ENCODE peak calls at places on chromosomes 3 and 15, in four cellular contexts. C is spleen, U is cardiac muscle cell, A is astrocyte of the spinal cord. E is an unnamed sample.
A peak's percentile ranks its signal among the peaks of the same experiment; 100 is the strongest.

GRCh38 chr3:57815034-57815433 is 58.9 kb downstream of the SLMAP start:
- DNase-seq in C (peak; percentile 87), U (no peak), A (no peak), E (peak; percentile 28)

GRCh38 chr3:11096266-11097135 is 57.8 kb upstream of the HRH1 start:
- DNase-seq in C (no peak), U (peak; percentile 79), A (peak; percentile 96), E (no peak)

GRCh38 chr3:18752273-18752934 is 327.3 kb upstream of the SATB1 start:
- DNase-seq in C (no peak), U (no peak), A (no peak), E (no peak)

GRCh38 chr15:40150163-40150925 is 10.5 kb upstream of the BUB1B start:
- DNase-seq in C (no peak), U (no peak), A (peak; percentile 63), E (no peak)

GRCh38 chr3:192246847-192247520 is 480.4 kb downstream of the FGF12 start:
- DNase-seq in C (no peak), U (no peak), A (no peak), E (no peak)

GRCh38 chr15:23690450-23690852 is 3.3 kb upstream of the NDN start:
- DNase-seq in C (no peak), U (peak; percentile 69), A (peak; percentile 38), E (no peak)

GRCh38 chr3:137121704-137122314 is 164.0 kb downstream of the IL20RB start:
- DNase-seq in C (no peak), U (peak; percentile 63), A (peak; percentile 39), E (no peak)

GRCh38 chr15:90598679-90599078 is 69.0 kb downstream of the CRTC3 start:
- DNase-seq in C (no peak), U (no peak), A (no peak), E (no peak)

GRCh38 chr3:66836363-66837152 is 161.5 kb upstream of the KBTBD8 start:
- DNase-seq in C (no peak), U (no peak), A (peak; percentile 20), E (no peak)

GRCh38 chr15:39272901-39273300 is 308.0 kb upstream of the THBS1 start:
- DNase-seq in C (no peak), U (no peak), A (no peak), E (no peak)

GRCh38 chr15:33500432-33500831 is 189.7 kb downstream of the RYR3 start:
- DNase-seq in C (no peak), U (no peak), A (no peak), E (no peak)

GRCh38 chr3:88725440-88725839 is 382.0 kb upstream of the EPHA3 start:
- DNase-seq in C (no peak), U (no peak), A (no peak), E (no peak)

GRCh38 chr3:59367150-59367549 is 317.3 kb upstream of the CFAP20DC start:
- DNase-seq in C (no peak), U (no peak), A (peak; percentile 74), E (no peak)

GRCh38 chr3:155411500-155412223 is 118.2 kb upstream of the STRIT1 start:
- DNase-seq in C (no peak), U (no peak), A (no peak), E (no peak)

GRCh38 chr3:129315386-129315991 is 36.8 kb downstream of the HMCES start:
- DNase-seq in C (peak; percentile 89), U (peak; percentile 43), A (peak; percentile 33), E (peak; percentile 41)

GRCh38 chr3:177676947-177677587 is 479.8 kb upstream of the TBL1XR1 start:
- DNase-seq in C (no peak), U (no peak), A (peak; percentile 31), E (no peak)
- H3K4me3 ChIP-seq in C (no peak overlapping the region), U (no peak overlapping the region), A (no peak overlapping the region), E (no peak overlapping the region)

DNA sequence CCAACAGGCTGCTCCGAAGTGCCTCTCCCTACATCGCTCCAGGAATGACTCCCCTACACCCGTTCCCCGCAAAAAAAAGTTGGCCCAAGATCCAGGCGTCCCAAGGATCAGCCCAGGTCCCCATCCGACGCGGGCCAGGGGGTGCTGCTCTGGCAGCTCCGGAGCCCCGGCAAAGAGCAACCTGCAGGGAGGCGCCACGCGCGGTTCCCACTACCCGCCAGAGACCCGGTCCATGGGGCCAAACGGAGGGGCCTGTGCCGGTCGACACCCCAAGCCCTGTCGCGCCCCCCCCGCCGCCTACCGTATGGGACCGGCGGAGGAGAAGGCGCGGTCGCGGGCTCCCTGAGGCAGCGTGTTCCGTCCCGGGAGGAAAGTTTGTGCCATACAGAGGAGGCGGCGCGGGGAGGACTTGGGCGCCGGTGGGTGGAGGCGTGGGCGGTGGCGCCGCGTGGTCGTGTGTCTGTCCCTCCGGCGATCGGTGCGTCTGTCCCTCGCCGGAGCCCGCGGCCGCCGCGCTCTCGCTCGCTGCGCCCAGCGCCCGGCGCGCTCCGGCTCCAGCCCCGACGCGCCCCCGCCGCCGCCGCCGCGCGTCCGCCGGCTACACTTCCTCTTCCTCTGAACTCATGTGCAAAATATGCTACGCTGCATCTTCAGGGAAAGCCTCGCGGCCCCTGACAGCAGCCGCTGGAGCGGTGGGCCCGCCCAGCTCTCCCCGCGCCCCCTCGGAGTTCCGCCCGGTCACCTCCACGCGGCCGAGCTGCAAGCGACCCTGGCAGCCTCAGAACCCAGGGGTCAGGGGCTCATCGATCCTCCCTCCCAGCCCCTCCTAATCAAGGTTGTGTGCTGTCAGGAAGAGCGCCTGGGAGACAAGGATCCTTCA is at the start of gene RFTN1:
- DNase-seq in C (peak; percentile 92), U (peak; percentile 72), A (peak; percentile 60), E (peak; percentile 46)
- H3K4me3 ChIP-seq in C (peak within 1 kb of the TSS; percentile 84), U (peak within 1 kb of the TSS; percentile 87), A (peak within 1 kb of the TSS; percentile 96), E (peak within 1 kb of the TSS; percentile 70)

GRCh38 chr3:9311265-9311664 is 51.6 kb upstream of the THUMPD3 start:
- DNase-seq in C (no peak), U (no peak), A (no peak), E (no peak)

GRCh38 chr3:9322780-9323179 is 40.1 kb upstream of the THUMPD3 start:
- DNase-seq in C (no peak), U (no peak), A (no peak), E (no peak)

GRCh38 chr3:9314796-9315195 is 48.1 kb upstream of the THUMPD3 start:
- DNase-seq in C (no peak), U (no peak), A (no peak), E (no peak)

DNA sequence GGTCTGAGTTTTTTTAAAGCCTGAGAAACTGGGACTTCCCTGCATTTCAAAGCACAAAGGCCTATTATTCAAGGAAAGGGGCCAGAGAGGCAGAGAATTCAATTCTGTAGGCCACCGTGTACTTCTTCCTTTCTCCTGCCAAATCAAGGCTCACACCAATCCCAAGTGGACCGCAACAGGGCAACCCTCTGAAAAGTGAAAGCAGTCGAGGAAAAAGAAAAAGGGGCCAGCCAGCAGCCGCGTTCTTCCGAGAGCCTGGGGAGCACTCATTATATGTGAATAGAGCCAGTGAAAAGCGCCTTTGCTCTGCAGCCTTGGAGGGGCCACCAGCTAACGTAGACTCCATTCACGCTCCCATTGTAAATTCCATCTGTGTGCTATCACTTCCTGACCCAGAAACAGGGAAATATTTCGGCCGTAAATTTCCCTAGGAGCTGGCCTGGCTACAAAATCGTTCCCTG is 45.9 kb upstream of the THUMPD3 start:
- DNase-seq in C (no peak), U (no peak), A (peak; percentile 68), E (no peak)
- H3K4me3 ChIP-seq in C (no peak overlapping the region), U (no peak overlapping the region), A (peak overlapping the region; percentile 18), E (no peak overlapping the region)

GRCh38 chr3:42129014-42129953 is 38.1 kb downstream of the TRAK1 start:
- DNase-seq in C (no peak), U (no peak), A (peak; percentile 50), E (no peak)

GRCh38 chr3:42130329-42131070 is 39.3 kb downstream of the TRAK1 start:
- DNase-seq in C (no peak), U (no peak), A (no peak), E (no peak)

GRCh38 chr3:42130007-42130328 is 38.8 kb downstream of the TRAK1 start:
- DNase-seq in C (no peak), U (no peak), A (no peak), E (no peak)

GRCh38 chr3:42127226-42127625 is 36.1 kb downstream of the TRAK1 start:
- DNase-seq in C (no peak), U (no peak), A (no peak), E (no peak)

GRCh38 chr3:42128526-42128925 is 37.4 kb downstream of the TRAK1 start:
- DNase-seq in C (no peak), U (no peak), A (no peak), E (no peak)
- H3K4me3 ChIP-seq in C (no peak overlapping the region), U (no peak overlapping the region), A (no peak overlapping the region), E (no peak overlapping the region)

GRCh38 chr3:185824051-185824466 is 783 bp downstream of the IGF2BP2 start:
- DNase-seq in C (peak; percentile 78), U (peak; percentile 52), A (no peak), E (peak; percentile 12)
- H3K4me3 ChIP-seq in C (peak overlapping the region; percentile 68), U (peak overlapping the region; percentile 94), A (peak overlapping the region; percentile 90), E (no peak overlapping the region)

GRCh38 chr3:16890605-16891333 is 6.0 kb downstream of the PLCL2 start:
- DNase-seq in C (no peak), U (peak; percentile 48), A (peak; percentile 40), E (no peak)
- H3K4me3 ChIP-seq in C (no peak overlapping the region), U (peak overlapping the region; percentile 4), A (no peak overlapping the region), E (no peak overlapping the region)

GRCh38 chr3:171388537-171388936 is 71.7 kb downstream of the TNIK start:
- DNase-seq in C (no peak), U (no peak), A (no peak), E (no peak)

GRCh38 chr3:171396048-171396447 is 64.2 kb downstream of the TNIK start:
- DNase-seq in C (no peak), U (no peak), A (peak; percentile 38), E (no peak)

GRCh38 chr3:171391432-171391831 is 68.8 kb downstream of the TNIK start:
- DNase-seq in C (no peak), U (no peak), A (no peak), E (no peak)

GRCh38 chr3:171390531-171390930 is 69.7 kb downstream of the TNIK start:
- DNase-seq in C (no peak), U (no peak), A (no peak), E (no peak)

GRCh38 chr3:171393032-171393744 is 67.0 kb downstream of the TNIK start:
- DNase-seq in C (no peak), U (peak; percentile 74), A (peak; percentile 54), E (no peak)
- H3K4me3 ChIP-seq in C (no peak overlapping the region), U (no peak overlapping the region), A (no peak overlapping the region), E (no peak overlapping the region)